ENCODE peak calls at places on chromosomes 7 and 10, in eight cellular contexts. One of them, this sample, is unnamed.
A peak's percentile ranks its signal among the peaks of the same experiment; 100 is the strongest.

GRCh38 chr7:46630031-46630430 is 709.0 kb upstream of the IGFBP3 start:
- DNase-seq in breast epithelium: no peak
- DNase-seq in thoracic aorta: no peak
- DNase-seq in heart right ventricle: no peak
- DNase-seq in PC-3: no peak
- DNase-seq in psoas muscle: no peak
- DNase-seq in stomach: no peak
- DNase-seq in tibial nerve: no peak
- DNase-seq in this sample: no peak

GRCh38 chr10:77070892-77071595 is 566.6 kb downstream of the KCNMA1 start:
- DNase-seq in heart right ventricle: peak; percentile 52
- DNase-seq in thoracic aorta: no peak
- DNase-seq in tibial nerve: peak; percentile 80
- DNase-seq in PC-3: no peak
- DNase-seq in breast epithelium: peak; percentile 29
- DNase-seq in psoas muscle: peak; percentile 89
- DNase-seq in stomach: no peak
- DNase-seq in this sample: no peak

GRCh38 chr10:4246881-4247358 is 461.9 kb upstream of the KLF6 start:
- DNase-seq in breast epithelium: no peak
- DNase-seq in thoracic aorta: no peak
- DNase-seq in stomach: no peak
- DNase-seq in heart right ventricle: no peak
- DNase-seq in psoas muscle: no peak
- DNase-seq in PC-3: peak; percentile 69
- DNase-seq in tibial nerve: no peak
- DNase-seq in this sample: no peak

GRCh38 chr7:130344248-130344866 is at the start of gene CPA5:
- DNase-seq in breast epithelium: no peak
- DNase-seq in heart right ventricle: no peak
- DNase-seq in PC-3: no peak
- DNase-seq in psoas muscle: no peak
- DNase-seq in thoracic aorta: no peak
- DNase-seq in tibial nerve: no peak
- DNase-seq in stomach: no peak
- DNase-seq in this sample: no peak

GRCh38 chr10:71213761-71214440 is 1.5 kb downstream of the UNC5B start:
- DNase-seq in stomach: no peak
- DNase-seq in psoas muscle: no peak
- DNase-seq in breast epithelium: no peak
- DNase-seq in heart right ventricle: no peak
- DNase-seq in PC-3: no peak
- DNase-seq in tibial nerve: no peak
- DNase-seq in thoracic aorta: no peak
- DNase-seq in this sample: no peak

GRCh38 chr7:135193615-135194081 is 17.7 kb downstream of the WDR91 start:
- DNase-seq in psoas muscle: no peak
- DNase-seq in tibial nerve: no peak
- DNase-seq in breast epithelium: peak; percentile 63
- DNase-seq in stomach: no peak
- DNase-seq in thoracic aorta: no peak
- DNase-seq in heart right ventricle: no peak
- DNase-seq in PC-3: no peak
- DNase-seq in this sample: no peak

GRCh38 chr10:18334116-18334867 is 194.1 kb downstream of the CACNB2 start:
- DNase-seq in heart right ventricle: no peak
- DNase-seq in tibial nerve: no peak
- DNase-seq in stomach: no peak
- DNase-seq in psoas muscle: no peak
- DNase-seq in breast epithelium: no peak
- DNase-seq in thoracic aorta: no peak
- DNase-seq in PC-3: no peak
- DNase-seq in this sample: no peak

GRCh38 chr7:36236073-36236472 is 83.0 kb downstream of the EEPD1 start:
- DNase-seq in psoas muscle: no peak
- DNase-seq in stomach: no peak
- DNase-seq in PC-3: no peak
- DNase-seq in heart right ventricle: no peak
- DNase-seq in tibial nerve: no peak
- DNase-seq in breast epithelium: no peak
- DNase-seq in thoracic aorta: no peak
- DNase-seq in this sample: no peak

GRCh38 chr10:2208106-2208505 is 470.8 kb upstream of the ADARB2 start:
- DNase-seq in psoas muscle: no peak
- DNase-seq in PC-3: no peak
- DNase-seq in tibial nerve: no peak
- DNase-seq in heart right ventricle: no peak
- DNase-seq in breast epithelium: no peak
- DNase-seq in thoracic aorta: no peak
- DNase-seq in stomach: no peak
- DNase-seq in this sample: no peak

GRCh38 chr10:96025566-96025965 is 17.8 kb upstream of the CCNJ start:
- DNase-seq in breast epithelium: no peak
- DNase-seq in heart right ventricle: no peak
- DNase-seq in stomach: no peak
- DNase-seq in PC-3: peak; percentile 26
- DNase-seq in psoas muscle: no peak
- DNase-seq in thoracic aorta: no peak
- DNase-seq in tibial nerve: no peak
- DNase-seq in this sample: no peak

GRCh38 chr10:50063100-50063499 is 4.7 kb upstream of the WASHC2A start:
- DNase-seq in stomach: no peak
- DNase-seq in tibial nerve: no peak
- DNase-seq in psoas muscle: no peak
- DNase-seq in breast epithelium: no peak
- DNase-seq in heart right ventricle: no peak
- DNase-seq in PC-3: no peak
- DNase-seq in thoracic aorta: no peak
- DNase-seq in this sample: no peak

GRCh38 chr7:19051767-19052375 is 65.6 kb downstream of the TWIST1 start:
- DNase-seq in heart right ventricle: no peak
- DNase-seq in PC-3: peak; percentile 70
- DNase-seq in thoracic aorta: no peak
- DNase-seq in stomach: peak; percentile 37
- DNase-seq in psoas muscle: no peak
- DNase-seq in tibial nerve: peak; percentile 42
- DNase-seq in breast epithelium: no peak
- DNase-seq in this sample: no peak

GRCh38 chr7:114087674-114088539 is 169.1 kb upstream of the PPP1R3A start:
- DNase-seq in thoracic aorta: no peak
- DNase-seq in stomach: no peak
- DNase-seq in PC-3: no peak
- DNase-seq in heart right ventricle: no peak
- DNase-seq in breast epithelium: no peak
- DNase-seq in psoas muscle: peak; percentile 55
- DNase-seq in tibial nerve: no peak
- DNase-seq in this sample: no peak

GRCh38 chr7:142954680-142955268 is 7.4 kb downstream of the KEL start:
- DNase-seq in breast epithelium: no peak
- DNase-seq in heart right ventricle: no peak
- DNase-seq in stomach: no peak
- DNase-seq in psoas muscle: no peak
- DNase-seq in PC-3: no peak
- DNase-seq in thoracic aorta: no peak
- DNase-seq in tibial nerve: no peak
- DNase-seq in this sample: no peak

GRCh38 chr10:31397852-31398251 is 78.8 kb downstream of the ZEB1 start:
- DNase-seq in heart right ventricle: no peak
- DNase-seq in psoas muscle: no peak
- DNase-seq in breast epithelium: no peak
- DNase-seq in PC-3: no peak
- DNase-seq in thoracic aorta: no peak
- DNase-seq in stomach: no peak
- DNase-seq in tibial nerve: no peak
- DNase-seq in this sample: no peak

GRCh38 chr10:21292763-21293517 is 232.5 kb downstream of the SKIDA1 start:
- DNase-seq in tibial nerve: peak; percentile 85
- DNase-seq in PC-3: peak; percentile 92
- DNase-seq in thoracic aorta: peak; percentile 47
- DNase-seq in psoas muscle: peak; percentile 67
- DNase-seq in stomach: no peak
- DNase-seq in breast epithelium: peak; percentile 86
- DNase-seq in heart right ventricle: peak; percentile 58
- DNase-seq in this sample: no peak

DNA sequence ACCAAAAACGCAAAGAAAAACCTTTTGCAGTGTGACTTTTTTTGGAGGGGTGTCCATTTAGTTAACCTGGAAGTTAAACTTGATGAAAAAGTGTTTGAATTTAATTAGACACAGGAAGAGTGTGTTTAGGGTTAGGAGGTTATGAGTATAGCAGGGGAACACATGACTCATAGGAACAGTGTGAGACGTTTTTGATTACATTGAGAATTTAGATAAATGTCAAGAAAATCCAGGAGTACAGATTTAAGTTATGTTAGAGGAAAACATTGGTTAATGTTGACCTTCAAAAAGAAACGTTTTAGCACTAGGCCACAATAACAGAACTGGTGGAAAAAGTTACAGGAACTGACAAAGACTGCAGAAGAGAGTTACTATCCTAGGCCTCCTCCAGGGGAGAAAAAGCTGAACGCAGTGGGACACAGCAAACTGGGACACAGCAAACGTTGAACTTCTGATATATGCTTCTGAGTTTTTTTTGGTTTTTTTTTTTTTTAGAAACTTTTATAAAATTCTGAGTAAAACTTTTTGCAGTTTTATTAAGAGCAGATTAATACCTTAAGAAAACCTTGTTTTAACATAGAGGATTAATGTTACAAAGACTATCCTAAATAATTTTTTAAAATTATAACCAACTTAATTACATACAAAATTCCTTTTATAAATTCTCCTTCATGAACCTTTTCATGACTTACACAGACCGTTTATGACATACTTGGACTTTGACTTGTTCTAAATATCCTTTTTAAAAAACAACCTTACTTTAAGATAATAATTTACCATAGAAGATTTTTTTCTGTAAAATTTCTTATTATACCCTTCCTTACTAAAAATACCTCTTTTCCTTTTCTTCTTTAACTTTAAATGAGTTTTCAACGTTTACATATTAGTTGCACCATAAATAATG is 22.2 kb downstream of the LANCL2 start:
- DNase-seq in heart right ventricle: no peak
- DNase-seq in breast epithelium: no peak
- DNase-seq in stomach: no peak
- DNase-seq in psoas muscle: no peak
- DNase-seq in thoracic aorta: no peak
- DNase-seq in PC-3: peak; percentile 31
- DNase-seq in tibial nerve: no peak
- DNase-seq in this sample: no peak
- H3K9me3 ChIP-seq in heart right ventricle: no peaks in the 10 kb centered on the region
- H3K9me3 ChIP-seq in breast epithelium: peaks cover 14% of the 10 kb centered on the region
- H3K9me3 ChIP-seq in stomach: no peaks in the 10 kb centered on the region
- H3K9me3 ChIP-seq in psoas muscle: no peaks in the 10 kb centered on the region
- H3K9me3 ChIP-seq in thoracic aorta: no peaks in the 10 kb centered on the region
- H3K9me3 ChIP-seq in PC-3: peaks cover 25% of the 10 kb centered on the region
- H3K9me3 ChIP-seq in tibial nerve: no peaks in the 10 kb centered on the region
- H3K9me3 ChIP-seq in this sample: peaks cover 2% of the 10 kb centered on the region

GRCh38 chr7:138328215-138328614 is 131.8 kb upstream of the TRIM24 start:
- DNase-seq in stomach: no peak
- DNase-seq in heart right ventricle: no peak
- DNase-seq in thoracic aorta: no peak
- DNase-seq in tibial nerve: no peak
- DNase-seq in PC-3: no peak
- DNase-seq in breast epithelium: no peak
- DNase-seq in psoas muscle: no peak
- DNase-seq in this sample: no peak
- H3K9me3 ChIP-seq in stomach: no peaks in the 10 kb centered on the region
- H3K9me3 ChIP-seq in heart right ventricle: no peaks in the 10 kb centered on the region
- H3K9me3 ChIP-seq in thoracic aorta: peaks cover 12% of the 10 kb centered on the region
- H3K9me3 ChIP-seq in tibial nerve: no peaks in the 10 kb centered on the region
- H3K9me3 ChIP-seq in PC-3: no peaks in the 10 kb centered on the region
- H3K9me3 ChIP-seq in breast epithelium: peaks cover 49% of the 10 kb centered on the region
- H3K9me3 ChIP-seq in psoas muscle: peaks cover 9% of the 10 kb centered on the region
- H3K9me3 ChIP-seq in this sample: peaks cover 3% of the 10 kb centered on the region

DNA sequence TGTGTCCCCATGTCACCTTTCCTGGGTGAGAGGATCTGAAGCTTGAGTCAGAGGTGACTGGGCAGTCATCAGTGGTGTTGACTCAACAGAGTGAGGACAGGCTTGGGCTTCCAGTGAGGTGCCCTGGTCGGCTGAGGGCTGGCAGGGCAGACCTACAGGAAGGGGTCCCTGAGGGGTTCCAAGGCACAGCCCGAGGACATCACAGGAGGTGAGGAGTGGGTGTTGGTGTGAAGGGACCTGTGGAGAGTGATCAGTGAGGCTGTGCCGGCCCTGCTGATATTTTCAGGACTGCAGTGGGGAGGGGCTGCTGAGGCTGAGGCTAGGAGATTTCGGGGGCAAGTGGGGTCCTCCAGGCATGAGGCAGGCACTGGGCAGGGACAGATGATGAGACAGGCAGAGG is 545.5 kb downstream of the TCERG1L start:
- DNase-seq in stomach: no peak
- DNase-seq in PC-3: no peak
- DNase-seq in heart right ventricle: no peak
- DNase-seq in breast epithelium: no peak
- DNase-seq in tibial nerve: no peak
- DNase-seq in thoracic aorta: no peak
- DNase-seq in psoas muscle: peak; percentile 12
- DNase-seq in this sample: no peak
- H3K9me3 ChIP-seq in stomach: no peaks in the 10 kb centered on the region
- H3K9me3 ChIP-seq in PC-3: no peaks in the 10 kb centered on the region
- H3K9me3 ChIP-seq in heart right ventricle: no peaks in the 10 kb centered on the region
- H3K9me3 ChIP-seq in breast epithelium: peaks cover 33% of the 10 kb centered on the region
- H3K9me3 ChIP-seq in tibial nerve: no peaks in the 10 kb centered on the region
- H3K9me3 ChIP-seq in thoracic aorta: peaks cover 3% of the 10 kb centered on the region
- H3K9me3 ChIP-seq in psoas muscle: no peaks in the 10 kb centered on the region
- H3K9me3 ChIP-seq in this sample: no peaks in the 10 kb centered on the region

DNA sequence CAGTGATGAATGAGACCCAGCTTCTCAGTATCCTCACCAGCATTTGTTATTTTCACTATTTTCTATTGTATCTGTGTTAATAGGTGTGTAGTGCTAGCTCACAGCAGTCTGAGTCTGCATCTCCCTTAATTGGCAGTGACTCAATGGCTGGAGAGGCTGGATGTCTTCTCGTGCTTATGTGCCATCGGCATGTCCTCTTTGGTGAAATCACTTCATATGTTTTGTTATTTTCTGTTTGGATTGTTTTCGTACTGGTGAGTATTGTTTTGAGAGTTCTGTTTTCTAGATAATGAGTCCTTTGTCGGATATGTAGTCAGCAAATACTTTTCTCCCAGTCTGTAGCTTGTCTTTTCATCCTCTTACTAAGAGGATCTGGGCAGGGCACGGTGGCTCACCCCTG is 66.1 kb downstream of the AMZ1 start:
- DNase-seq in tibial nerve: no peak
- DNase-seq in breast epithelium: no peak
- DNase-seq in PC-3: no peak
- DNase-seq in thoracic aorta: no peak
- DNase-seq in heart right ventricle: no peak
- DNase-seq in psoas muscle: no peak
- DNase-seq in stomach: no peak
- DNase-seq in this sample: no peak
- H3K9me3 ChIP-seq in tibial nerve: no peaks in the 10 kb centered on the region
- H3K9me3 ChIP-seq in breast epithelium: no peaks in the 10 kb centered on the region
- H3K9me3 ChIP-seq in PC-3: no peaks in the 10 kb centered on the region
- H3K9me3 ChIP-seq in thoracic aorta: no peaks in the 10 kb centered on the region
- H3K9me3 ChIP-seq in heart right ventricle: no peaks in the 10 kb centered on the region
- H3K9me3 ChIP-seq in psoas muscle: no peaks in the 10 kb centered on the region
- H3K9me3 ChIP-seq in stomach: no peaks in the 10 kb centered on the region
- H3K9me3 ChIP-seq in this sample: no peaks in the 10 kb centered on the region

GRCh38 chr7:158112571-158113320 is 474.9 kb downstream of the PTPRN2 start:
- DNase-seq in thoracic aorta: no peak
- DNase-seq in heart right ventricle: no peak
- DNase-seq in stomach: peak; percentile 22
- DNase-seq in tibial nerve: no peak
- DNase-seq in PC-3: no peak
- DNase-seq in psoas muscle: no peak
- DNase-seq in breast epithelium: no peak
- DNase-seq in this sample: no peak
- H3K9me3 ChIP-seq in thoracic aorta: peaks cover 4% of the 10 kb centered on the region
- H3K9me3 ChIP-seq in heart right ventricle: no peaks in the 10 kb centered on the region
- H3K9me3 ChIP-seq in stomach: no peaks in the 10 kb centered on the region
- H3K9me3 ChIP-seq in tibial nerve: no peaks in the 10 kb centered on the region
- H3K9me3 ChIP-seq in PC-3: peaks cover 12% of the 10 kb centered on the region
- H3K9me3 ChIP-seq in psoas muscle: peaks cover 10% of the 10 kb centered on the region
- H3K9me3 ChIP-seq in breast epithelium: peaks cover 60% of the 10 kb centered on the region
- H3K9me3 ChIP-seq in this sample: peaks cover 4% of the 10 kb centered on the region